ENCODE peak calls at places on chromosomes 6 and 20, in nine cellular contexts. N, J, R, M, X, I, Q, O and C are unnamed samples.

GRCh38 chr20:49505518-49505917 is 23.1 kb upstream of the KCNB1 start:
- DNase-seq in N (no peak), O (no peak), R (no peak), J (no peak), X (peak; percentile 72), I (peak; percentile 70), M (peak; percentile 63), Q (no peak), C (peak; percentile 55)

GRCh38 chr6:130046711-130047439 is 28.5 kb downstream of the L3MBTL3 start:
- DNase-seq in R (no peak), X (no peak), Q (no peak), I (no peak), O (no peak), N (no peak), M (no peak), J (no peak), C (peak; percentile 17)

GRCh38 chr6:105893741-105894140 is 192.4 kb upstream of the PRDM1 start:
- DNase-seq in M (no peak), Q (no peak), R (no peak), X (no peak), I (no peak), N (no peak), O (no peak), J (no peak), C (no peak)

GRCh38 chr6:132820629-132821381 is 6.4 kb downstream of the RPS12 start:
- DNase-seq in X (no peak), N (no peak), Q (no peak), O (no peak), I (no peak), M (no peak), J (no peak), R (no peak), C (no peak)

GRCh38 chr6:131159578-131159977 is 24.3 kb downstream of the AKAP7 start:
- DNase-seq in N (no peak), R (no peak), Q (no peak), I (no peak), X (no peak), O (no peak), J (no peak), M (peak; percentile 21), C (peak; percentile 29)

GRCh38 chr20:986733-987355 is 15.3 kb downstream of the RSPO4 start:
- DNase-seq in R (no peak), N (no peak), J (no peak), O (no peak), X (no peak), M (no peak), I (peak; percentile 12), Q (no peak), C (no peak)

GRCh38 chr6:105326838-105327745 is 75.8 kb downstream of the PREP start:
- DNase-seq in I (no peak), O (no peak), X (peak; percentile 83), J (no peak), M (peak; percentile 29), R (no peak), Q (no peak), N (no peak), C (peak; percentile 27)

GRCh38 chr6:33683051-33683571 is 28.4 kb downstream of the UQCC2 start:
- DNase-seq in I (no peak), M (no peak), X (no peak), O (no peak), R (peak; percentile 38), N (no peak), Q (no peak), J (peak; percentile 10), C (no peak)

GRCh38 chr20:61297491-61297890 is 45.4 kb downstream of the CDH4 start:
- DNase-seq in N (no peak), Q (no peak), M (no peak), R (no peak), I (no peak), X (no peak), O (no peak), J (no peak), C (no peak)

GRCh38 chr6:159090530-159091306 is 45.9 kb upstream of the TAGAP start:
- DNase-seq in N (no peak), I (no peak), O (no peak), J (no peak), Q (peak; percentile 41), X (peak; percentile 76), R (no peak), M (no peak), C (no peak)

GRCh38 chr20:19889011-19889953 is 127.9 kb upstream of the NAA20 start:
- DNase-seq in J (no peak), R (no peak), X (peak; percentile 80), O (no peak), N (no peak), Q (peak; percentile 57), M (peak; percentile 45), I (no peak), C (peak; percentile 75)

GRCh38 chr6:155493694-155494143 is 38.1 kb upstream of the NOX3 start:
- DNase-seq in M (peak; percentile 100), J (no peak), X (no peak), Q (peak; percentile 15), R (no peak), I (peak; percentile 95), N (no peak), O (no peak), C (peak; percentile 70)

GRCh38 chr6:422423-423061 is 31.0 kb downstream of the IRF4 start:
- DNase-seq in I (no peak), X (no peak), M (peak; percentile 97), N (no peak), Q (no peak), J (no peak), R (peak; percentile 54), O (no peak), C (peak; percentile 63)

GRCh38 chr6:52284131-52284459 is 447 bp downstream of the MCM3 start:
- DNase-seq in X (peak; percentile 26), I (peak; percentile 74), N (peak; percentile 77), O (no peak), J (no peak), M (no peak), Q (peak; percentile 74), R (no peak), C (peak; percentile 11)

GRCh38 chr6:56683882-56684281 is 41.2 kb upstream of the DST start:
- DNase-seq in O (no peak), N (no peak), M (peak; percentile 76), I (peak; percentile 17), X (no peak), Q (peak; percentile 60), R (no peak), J (no peak), C (peak; percentile 59)

GRCh38 chr6:107823047-107823557 is 1.0 kb downstream of the SCML4 start:
- DNase-seq in I (no peak), Q (no peak), X (no peak), J (peak; percentile 8), R (peak; percentile 45), N (no peak), O (no peak), M (no peak), C (no peak)

GRCh38 chr6:99606670-99607415 is at the start of gene PRDM13:
- DNase-seq in X (peak; percentile 9), I (peak; percentile 42), Q (no peak), N (no peak), J (no peak), M (no peak), R (no peak), O (no peak), C (no peak)

GRCh38 chr6:169700296-169700695 is 1.5 kb downstream of the WDR27 start:
- DNase-seq in Q (peak; percentile 11), J (no peak), N (no peak), R (no peak), I (peak; percentile 15), M (no peak), O (no peak), X (no peak), C (no peak)

GRCh38 chr20:5309971-5310370 is 6.8 kb downstream of the PROKR2 start:
- DNase-seq in X (no peak), Q (no peak), M (no peak), J (no peak), R (no peak), O (no peak), I (no peak), N (no peak), C (no peak)

GRCh38 chr20:46523696-46524328 is 10.5 kb upstream of the ZNF334 start:
- DNase-seq in N (no peak), Q (peak; percentile 11), O (no peak), I (peak; percentile 23), M (no peak), X (no peak), J (no peak), R (no peak), C (no peak)